ENCODE peak calls at places on chromosomes 12 and 14, in five cellular contexts. C, Z, Y, G and F are unnamed samples.

GRCh38 chr12:129564768-129565167 is 339.1 kb downstream of the TMEM132D start:
- DNase-seq in C (no peak), Z (peak), Y (no peak), G (no peak), F (no peak)

GRCh38 chr14:59013672-59014298 is 174.7 kb upstream of the DAAM1 start:
- DNase-seq in C (no peak), Z (no peak), Y (no peak), G (no peak), F (no peak)

GRCh38 chr12:8031872-8032241 is 659 bp upstream of the FOXJ2 start:
- DNase-seq in C (no peak), Z (no peak), Y (no peak), G (no peak), F (no peak)

GRCh38 chr12:70418101-70418500 is 52.0 kb downstream of the KCNMB4 start:
- DNase-seq in C (no peak), Z (no peak), Y (no peak), G (no peak), F (no peak)

GRCh38 chr14:59451849-59452248 is 13.3 kb downstream of the GPR135 start:
- DNase-seq in C (no peak), Z (no peak), Y (no peak), G (no peak), F (no peak)

GRCh38 chr12:113030875-113031525 is 25.5 kb upstream of the DTX1 start:
- DNase-seq in C (peak), Z (no peak), Y (no peak), G (peak), F (no peak)

GRCh38 chr14:65115615-65116014 is 13.3 kb upstream of the MAX start:
- DNase-seq in C (no peak), Z (no peak), Y (no peak), G (no peak), F (no peak)

GRCh38 chr14:104573930-104574329 is 5.6 kb upstream of the C14orf180 start:
- DNase-seq in C (no peak), Z (no peak), Y (no peak), G (no peak), F (no peak)

GRCh38 chr14:68392393-68393085 is 400.3 kb downstream of the ZFP36L1 start:
- DNase-seq in C (no peak), Z (no peak), Y (no peak), G (no peak), F (peak)

DNA sequence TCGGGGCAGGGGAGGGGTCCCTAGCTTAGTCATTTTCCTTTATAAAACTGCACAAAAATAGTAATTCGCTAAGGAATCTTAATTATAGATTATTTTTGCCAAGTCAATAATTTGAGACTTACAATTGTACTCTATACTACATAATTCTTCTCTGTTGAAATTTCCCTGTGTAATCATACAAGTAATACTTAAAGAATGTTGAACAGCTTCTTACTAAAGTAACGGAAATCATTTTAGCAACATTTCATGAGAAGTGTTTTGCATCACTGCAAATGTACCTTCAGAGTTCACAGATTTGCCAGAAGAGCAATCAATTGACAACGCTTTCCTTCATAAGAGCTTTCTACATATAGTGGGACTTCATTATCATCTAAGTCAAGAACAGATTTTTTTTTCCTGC is 7.9 kb upstream of the GNG2 start:
- DNase-seq in C (no peak), Z (no peak), Y (no peak), G (no peak), F (no peak)
- H3K27ac ChIP-seq in C (no peak), Z (no peak), Y (no peak), G (no peak), F (peak)

GRCh38 chr14:39177168-39177545 is 2.1 kb downstream of the PNN start:
- DNase-seq in C (no peak), Z (no peak), Y (no peak), G (no peak), F (no peak)
- TF ChIP-seq POLR2AphosphoS5 in C (no peak), Z (peak), Y (no peak), G (peak), F (no peak)

GRCh38 chr12:26121841-26122680 is 2.8 kb downstream of the BHLHE41 start:
- DNase-seq in C (peak), Z (no peak), Y (no peak), G (peak), F (peak)

GRCh38 chr12:26124491-26125450 is at the start of gene BHLHE41:
- DNase-seq in C (peak), Z (no peak), Y (peak), G (peak), F (peak)

GRCh38 chr12:26121323-26121740 is 3.5 kb downstream of the BHLHE41 start:
- DNase-seq in C (no peak), Z (no peak), Y (no peak), G (no peak), F (no peak)

GRCh38 chr12:26123482-26123980 is 1.3 kb downstream of the BHLHE41 start:
- DNase-seq in C (no peak), Z (no peak), Y (no peak), G (no peak), F (no peak)

GRCh38 chr12:26122681-26123481 is 2.0 kb downstream of the BHLHE41 start:
- DNase-seq in C (peak), Z (no peak), Y (peak), G (peak), F (peak)
- H3K27ac ChIP-seq in C (no peak), Z (no peak), Y (peak), G (no peak), F (peak)

DNA sequence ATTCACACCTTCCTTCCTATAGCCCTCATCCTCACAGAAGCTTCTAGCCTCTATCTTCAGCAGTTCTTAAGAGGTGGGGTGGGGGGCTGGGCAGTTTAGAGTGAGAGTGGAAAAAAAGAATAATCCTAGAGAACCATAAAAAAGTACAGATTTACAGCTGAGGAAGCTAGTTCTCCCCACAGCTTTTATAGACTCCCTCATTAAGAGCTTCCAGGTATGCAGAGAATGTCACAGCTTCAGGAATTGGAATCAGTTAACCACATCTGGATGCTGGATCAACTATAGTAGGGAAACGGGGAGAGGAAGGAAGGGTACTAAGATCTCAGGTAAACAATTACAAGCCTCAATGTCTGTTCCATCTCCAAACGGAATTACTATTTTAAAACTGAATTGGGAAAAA is 12.3 kb downstream of the GDF11 start:
- DNase-seq in C (no peak), Z (no peak), Y (no peak), G (no peak), F (no peak)
- TF ChIP-seq POLR2AphosphoS5 in C (no peak), Z (no peak), Y (no peak), G (no peak), F (no peak)